ENCODE peak calls at places on chromosomes 6 and 20, in eight cellular contexts. B, N, Q, U, V, P, E and M are unnamed samples. For H4K20me1, the result is how much of the 10 kb centered on the place peaks cover.

GRCh38 chr6:16964553-16965499 is 137.0 kb upstream of the STMND1 start:
- DNase-seq in B (peak), N (peak), Q (peak), U (peak), V (peak), P (peak), E (peak), M (peak)

GRCh38 chr6:31659649-31660223 is 842 bp downstream of the C6orf47 start:
- DNase-seq in B (peak), N (peak), Q (peak), U (peak), V (peak), P (peak), E (peak), M (peak)

GRCh38 chr6:132131777-132132176 is 180.6 kb upstream of the CCN2 start:
- DNase-seq in B (no peak), N (peak), Q (no peak), U (no peak), V (peak), P (peak), E (peak), M (peak)

GRCh38 chr6:38909020-38909730 is 139.4 kb upstream of the GLP1R start:
- DNase-seq in B (no peak), N (peak), Q (no peak), U (no peak), V (no peak), P (no peak), E (no peak), M (no peak)

GRCh38 chr6:70669133-70669532 is 1.4 kb downstream of the SMAP1 start:
- DNase-seq in B (no peak), N (peak), Q (no peak), U (peak), V (peak), P (peak), E (peak), M (no peak)

GRCh38 chr6:95365454-95365853 is 211.9 kb upstream of the MANEA start:
- DNase-seq in B (no peak), N (no peak), Q (no peak), U (no peak), V (no peak), P (no peak), E (no peak), M (peak)

GRCh38 chr20:34624628-34625027 is 52.3 kb downstream of the PIGU start:
- DNase-seq in B (no peak), N (no peak), Q (no peak), U (no peak), V (no peak), P (no peak), E (no peak), M (peak)

GRCh38 chr6:57247603-57248002 is 25.5 kb upstream of the RAB23 start:
- DNase-seq in B (no peak), N (no peak), Q (no peak), U (no peak), V (peak), P (peak), E (peak), M (no peak)

GRCh38 chr20:56752274-56752673 is 123.2 kb downstream of the TFAP2C start:
- DNase-seq in B (no peak), N (no peak), Q (no peak), U (no peak), V (no peak), P (peak), E (no peak), M (no peak)

DNA sequence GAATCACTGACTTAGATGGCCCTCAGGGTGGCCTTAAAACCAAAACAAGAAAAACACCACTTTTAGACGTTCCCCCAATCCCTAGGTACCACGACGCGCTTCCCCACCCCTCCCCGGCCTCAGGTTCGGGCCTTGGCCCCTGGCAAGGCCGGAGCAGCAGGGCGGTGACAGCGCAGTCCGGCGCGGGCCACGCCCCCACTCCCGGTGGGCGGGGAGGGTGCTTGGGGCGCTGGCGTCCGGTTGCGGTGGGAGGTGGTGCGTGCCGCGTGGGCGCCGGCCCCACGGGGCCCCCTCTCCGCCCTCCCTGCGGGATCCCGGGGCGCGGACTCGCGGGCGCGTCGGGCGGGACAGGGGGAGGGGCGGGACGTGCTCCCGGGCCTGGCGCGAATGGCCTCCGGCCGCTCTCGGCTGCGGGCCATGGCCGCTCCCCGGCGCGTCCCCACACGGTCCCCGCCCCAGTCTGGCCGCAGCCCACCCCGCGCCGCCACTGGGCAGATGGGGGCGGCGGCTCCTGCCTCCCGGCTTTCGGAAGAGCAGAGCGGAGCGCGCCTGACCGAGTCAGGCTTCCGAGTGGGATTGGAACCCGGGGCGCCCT is 852 bp upstream of the PPP1R3G start:
- DNase-seq in B (peak), N (peak), Q (no peak), U (no peak), V (no peak), P (no peak), E (no peak), M (peak)
- H2AFZ ChIP-seq in B (peak), N (peak), Q (peak), U (no peak), V (peak), P (peak), E (peak), M (peak)

GRCh38 chr6:118468682-118469465 is 79.2 kb upstream of the PLN start:
- DNase-seq in B (no peak), N (peak), Q (no peak), U (no peak), V (peak), P (peak), E (peak), M (no peak)
- H4K20me1 ChIP-seq in B (under half), N (under half), Q (under half), U (under half), V (under half), P (under half), E (under half), M (under half)

DNA sequence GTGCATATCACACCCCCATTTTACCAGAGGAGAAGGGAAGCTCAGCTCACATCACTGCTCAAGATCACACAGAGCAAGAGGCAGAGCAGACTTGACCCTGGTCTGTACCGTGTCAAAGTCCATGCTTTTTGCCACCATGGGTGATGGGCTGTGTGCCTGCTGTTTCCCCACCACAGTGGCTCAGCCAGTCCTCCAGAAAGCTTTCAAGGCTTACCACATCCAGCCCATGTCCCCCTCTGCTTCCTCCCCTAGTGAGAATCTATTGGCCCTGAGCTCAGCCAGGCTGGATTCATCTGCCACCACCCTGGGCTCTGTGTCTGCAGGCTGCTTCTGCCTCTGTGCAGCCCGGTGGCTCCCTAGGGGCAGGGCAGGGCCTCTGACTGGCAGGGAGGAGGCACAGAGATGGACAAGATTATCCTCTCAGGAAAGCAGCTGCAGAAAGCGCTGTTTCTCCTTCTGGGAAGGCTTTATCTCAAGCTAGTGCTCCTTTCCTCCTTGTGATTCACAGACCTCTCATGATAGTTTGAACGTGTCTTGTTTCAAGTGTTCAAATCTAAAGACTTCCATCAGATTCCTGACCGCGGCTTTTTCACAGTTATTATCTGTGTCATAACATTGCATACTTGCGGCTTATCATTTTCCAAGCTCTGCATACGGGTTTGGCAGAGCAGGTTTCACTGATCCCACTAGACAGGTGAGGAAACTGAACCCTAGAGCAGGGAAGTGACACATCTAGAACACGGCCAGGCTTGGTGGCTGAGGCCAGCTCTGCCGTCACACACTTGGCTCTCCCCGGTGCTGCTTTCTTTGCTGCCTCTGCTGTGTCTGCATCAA is 37.4 kb downstream of the VEGFA start:
- DNase-seq in B (no peak), N (peak), Q (no peak), U (no peak), V (no peak), P (peak), E (peak), M (peak)
- H3K4me2 ChIP-seq in B (peak), N (peak), Q (no peak), U (no peak), V (no peak), P (no peak), E (peak), M (no peak)

GRCh38 chr6:127570739-127571389 is 6.1 kb upstream of the C6orf58 start:
- DNase-seq in B (no peak), N (no peak), Q (no peak), U (no peak), V (peak), P (peak), E (peak), M (no peak)
- H2AFZ ChIP-seq in B (no peak), N (no peak), Q (no peak), U (no peak), V (no peak), P (no peak), E (no peak), M (no peak)

GRCh38 chr6:18245079-18245478 is 19.3 kb downstream of the DEK start:
- DNase-seq in B (no peak), N (no peak), Q (no peak), U (no peak), V (no peak), P (no peak), E (no peak), M (no peak)

GRCh38 chr6:18245642-18246041 is 18.7 kb downstream of the DEK start:
- DNase-seq in B (no peak), N (no peak), Q (no peak), U (no peak), V (no peak), P (no peak), E (no peak), M (no peak)

GRCh38 chr6:18248698-18249097 is 15.6 kb downstream of the DEK start:
- DNase-seq in B (no peak), N (no peak), Q (no peak), U (no peak), V (no peak), P (no peak), E (no peak), M (no peak)

GRCh38 chr6:18246205-18246604 is 18.1 kb downstream of the DEK start:
- DNase-seq in B (no peak), N (no peak), Q (no peak), U (no peak), V (no peak), P (peak), E (no peak), M (no peak)

DNA sequence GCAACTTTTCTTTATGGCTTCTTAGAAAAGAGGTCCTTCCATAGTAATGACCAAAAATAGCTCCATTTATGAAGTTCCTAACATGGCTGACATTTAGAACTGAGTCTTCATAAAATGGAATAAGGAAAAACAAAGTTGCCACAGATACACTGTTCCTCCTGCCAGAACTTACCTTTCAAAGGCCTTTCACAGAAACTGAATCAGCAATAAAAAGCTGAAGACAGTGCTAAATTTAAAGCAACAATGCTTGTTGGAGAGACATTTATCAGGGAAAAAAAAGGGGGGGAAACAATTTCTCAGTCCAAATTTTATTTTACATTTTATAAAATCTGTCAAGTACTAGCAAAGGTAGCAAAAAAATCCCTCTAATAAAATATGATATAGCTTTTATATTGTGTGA is 17.3 kb downstream of the DEK start:
- DNase-seq in B (no peak), N (no peak), Q (no peak), U (no peak), V (no peak), P (no peak), E (no peak), M (no peak)
- H4K20me1 ChIP-seq in B (under half), N (under half), Q (under half), U (under half), V (under half), P (under half), E (under half), M (half or more)